ENCODE peak calls at places on chromosomes 5 and 9, in nine cellular contexts. M is tibial nerve, R is IMR-90, X is A549, K is sigmoid colon, I is H1, O is stomach, E is ovary, V is heart left ventricle. N is an unnamed sample.

GRCh38 chr5:366541-367357 is 45.2 kb downstream of the AHRR start:
- DNase-seq in M (no peak), R (no peak), X (no peak), K (no peak), I (peak), O (no peak), E (no peak), V (no peak), N (no peak)

GRCh38 chr5:112636751-112637150 is 100.9 kb upstream of the APC start:
- DNase-seq in M (no peak), R (no peak), X (no peak), K (no peak), I (no peak), O (no peak), E (no peak), V (no peak), N (no peak)

GRCh38 chr9:113446323-113446740 is 17.2 kb upstream of the RGS3 start:
- DNase-seq in M (no peak), R (peak), X (peak), K (no peak), I (no peak), O (no peak), E (no peak), V (no peak), N (no peak)

GRCh38 chr9:125896964-125897363 is 149.8 kb downstream of the PBX3 start:
- DNase-seq in M (no peak), R (no peak), X (no peak), K (no peak), I (no peak), O (no peak), E (no peak), V (no peak), N (no peak)

GRCh38 chr9:97419315-97419867 is 7.5 kb downstream of the TDRD7 start:
- DNase-seq in M (no peak), R (peak), X (no peak), K (no peak), I (no peak), O (no peak), E (no peak), V (no peak), N (no peak)

GRCh38 chr5:73777192-73777591 is 151.2 kb downstream of the ARHGEF28 start:
- DNase-seq in M (no peak), R (peak), X (no peak), K (no peak), I (no peak), O (no peak), E (no peak), V (no peak), N (no peak)

GRCh38 chr5:140186155-140186753 is 11.3 kb downstream of the CYSTM1 start:
- DNase-seq in M (no peak), R (no peak), X (no peak), K (no peak), I (no peak), O (no peak), E (no peak), V (no peak), N (no peak)

GRCh38 chr9:110864011-110864410 is 174.3 kb downstream of the LPAR1 start:
- DNase-seq in M (no peak), R (no peak), X (no peak), K (no peak), I (no peak), O (no peak), E (no peak), V (no peak), N (no peak)

GRCh38 chr5:143355710-143356109 is 47.8 kb downstream of the NR3C1 start:
- DNase-seq in M (peak), R (peak), X (peak), K (peak), I (no peak), O (peak), E (peak), V (peak), N (peak)

GRCh38 chr5:87020099-87020934 is 247.4 kb upstream of the RASA1 start:
- DNase-seq in M (no peak), R (peak), X (no peak), K (no peak), I (no peak), O (no peak), E (no peak), V (peak), N (no peak)

GRCh38 chr9:93761822-93762221 is 185.4 kb downstream of the PHF2 start:
- DNase-seq in M (no peak), R (no peak), X (no peak), K (no peak), I (no peak), O (no peak), E (no peak), V (no peak), N (no peak)

GRCh38 chr5:74327339-74327685 is 313.2 kb downstream of the ENC1 start:
- DNase-seq in M (no peak), R (no peak), X (no peak), K (no peak), I (no peak), O (no peak), E (no peak), V (no peak), N (no peak)

GRCh38 chr5:178540526-178540925 is 49.7 kb downstream of the COL23A1 start:
- DNase-seq in M (no peak), R (no peak), X (no peak), K (no peak), I (no peak), O (no peak), E (no peak), V (no peak), N (no peak)

GRCh38 chr5:124652514-124652819 is 94.0 kb downstream of the ZNF608 start:
- DNase-seq in M (no peak), R (no peak), X (no peak), K (no peak), I (no peak), O (no peak), E (no peak), V (no peak), N (no peak)

GRCh38 chr5:28766565-28767158 is 1728.3 kb upstream of the CDH9 start:
- DNase-seq in M (no peak), R (peak), X (peak), K (no peak), I (no peak), O (no peak), E (no peak), V (no peak), N (no peak)

GRCh38 chr5:34657550-34657921 is 1.4 kb downstream of the RAI14 start:
- DNase-seq in M (no peak), R (peak), X (peak), K (peak), I (no peak), O (no peak), E (peak), V (no peak), N (peak)

GRCh38 chr5:43066799-43067741 is 27.0 kb upstream of the ANXA2R start:
- DNase-seq in M (peak), R (peak), X (peak), K (peak), I (peak), O (peak), E (peak), V (peak), N (peak)
- TF ChIP-seq POLR2A in M (peak), R (peak), X (no peak), K (peak), I (peak), O (no peak), E (peak), V (no peak), N (peak)

DNA sequence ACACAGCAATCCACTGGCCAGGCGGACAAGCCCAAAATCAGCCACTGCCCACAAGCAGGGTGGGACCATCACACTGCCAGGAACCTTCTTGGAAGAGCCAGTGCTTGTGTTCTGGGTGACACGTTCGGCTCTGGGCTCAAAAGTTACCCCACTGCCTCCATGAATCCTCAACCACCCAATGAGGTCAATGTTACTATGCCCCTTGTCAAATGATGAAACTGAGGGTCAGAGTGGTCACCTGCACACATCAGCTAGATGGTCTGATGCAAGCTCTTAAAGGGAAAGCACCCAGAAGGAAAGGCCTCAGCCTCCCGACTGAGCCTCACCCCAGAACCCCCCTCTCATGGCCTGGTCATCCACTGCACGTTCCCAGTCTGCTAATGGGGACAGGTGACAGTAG is 114.8 kb downstream of the VAV2 start:
- DNase-seq in M (no peak), R (no peak), X (no peak), K (no peak), I (no peak), O (no peak), E (no peak), V (no peak), N (no peak)
- H3K27ac ChIP-seq in M (no peak), R (no peak), X (peak), K (no peak), I (no peak), O (no peak), E (no peak), V (no peak), N (peak)

GRCh38 chr9:90801507-90802289 is at the start of gene SYK:
- DNase-seq in M (no peak), R (no peak), X (no peak), K (peak), I (peak), O (peak), E (no peak), V (peak), N (peak)

GRCh38 chr9:90802534-90802933 is 915 bp downstream of the SYK start:
- DNase-seq in M (no peak), R (no peak), X (no peak), K (no peak), I (no peak), O (no peak), E (no peak), V (no peak), N (no peak)

GRCh38 chr9:90803860-90804593 is 2.4 kb downstream of the SYK start:
- DNase-seq in M (no peak), R (no peak), X (no peak), K (no peak), I (no peak), O (no peak), E (no peak), V (no peak), N (no peak)

GRCh38 chr9:90799271-90799860 is 2.3 kb upstream of the SYK start:
- DNase-seq in M (no peak), R (no peak), X (no peak), K (no peak), I (no peak), O (no peak), E (no peak), V (no peak), N (no peak)

DNA sequence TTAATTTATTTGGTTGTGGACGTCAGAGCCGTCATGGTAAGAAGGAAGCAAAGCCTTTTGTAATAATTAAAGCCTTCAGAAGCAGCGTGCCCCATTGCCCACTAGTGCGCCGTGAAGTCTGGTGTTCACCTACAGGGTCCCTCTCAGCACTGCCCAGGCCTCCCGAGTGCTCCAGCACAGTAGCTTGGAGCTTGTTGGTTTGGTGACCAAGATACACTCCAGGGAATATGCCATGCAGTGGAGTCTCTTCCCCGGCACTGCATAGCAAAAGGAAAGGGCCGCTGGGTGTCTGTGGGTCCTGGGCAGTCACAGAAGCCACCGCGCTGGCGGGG is 478 bp upstream of the SYK start:
- DNase-seq in M (no peak), R (no peak), X (no peak), K (no peak), I (no peak), O (no peak), E (no peak), V (no peak), N (no peak)
- H3K4me3 ChIP-seq in M (no peak), R (no peak), X (peak), K (peak), I (peak), O (peak), E (peak), V (peak), N (no peak)

GRCh38 chr9:114929166-114929565 is 1.2 kb downstream of the TNFSF8 start:
- DNase-seq in M (no peak), R (no peak), X (no peak), K (no peak), I (no peak), O (no peak), E (no peak), V (no peak), N (no peak)
- TF ChIP-seq POLR2A in M (no peak), R (no peak), X (no peak), K (no peak), I (no peak), O (no peak), E (no peak), V (no peak), N (peak)

GRCh38 chr5:32680183-32680582 is 30.9 kb upstream of the NPR3 start:
- DNase-seq in M (no peak), R (no peak), X (no peak), K (no peak), I (no peak), O (no peak), E (no peak), V (no peak), N (no peak)
- H3K27ac ChIP-seq in M (no peak), R (no peak), X (no peak), K (no peak), I (no peak), O (no peak), E (no peak), V (no peak), N (no peak)

GRCh38 chr9:123832176-123832575 is 97.8 kb downstream of the DENND1A start:
- DNase-seq in M (no peak), R (no peak), X (no peak), K (no peak), I (no peak), O (no peak), E (no peak), V (no peak), N (no peak)

GRCh38 chr9:123835821-123836220 is 94.1 kb downstream of the DENND1A start:
- DNase-seq in M (no peak), R (no peak), X (no peak), K (no peak), I (no peak), O (no peak), E (no peak), V (no peak), N (no peak)

GRCh38 chr9:123832858-123833257 is 97.1 kb downstream of the DENND1A start:
- DNase-seq in M (no peak), R (no peak), X (no peak), K (no peak), I (no peak), O (no peak), E (no peak), V (no peak), N (no peak)

GRCh38 chr9:123834218-123834906 is 95.6 kb downstream of the DENND1A start:
- DNase-seq in M (no peak), R (peak), X (no peak), K (no peak), I (no peak), O (no peak), E (no peak), V (no peak), N (no peak)

DNA sequence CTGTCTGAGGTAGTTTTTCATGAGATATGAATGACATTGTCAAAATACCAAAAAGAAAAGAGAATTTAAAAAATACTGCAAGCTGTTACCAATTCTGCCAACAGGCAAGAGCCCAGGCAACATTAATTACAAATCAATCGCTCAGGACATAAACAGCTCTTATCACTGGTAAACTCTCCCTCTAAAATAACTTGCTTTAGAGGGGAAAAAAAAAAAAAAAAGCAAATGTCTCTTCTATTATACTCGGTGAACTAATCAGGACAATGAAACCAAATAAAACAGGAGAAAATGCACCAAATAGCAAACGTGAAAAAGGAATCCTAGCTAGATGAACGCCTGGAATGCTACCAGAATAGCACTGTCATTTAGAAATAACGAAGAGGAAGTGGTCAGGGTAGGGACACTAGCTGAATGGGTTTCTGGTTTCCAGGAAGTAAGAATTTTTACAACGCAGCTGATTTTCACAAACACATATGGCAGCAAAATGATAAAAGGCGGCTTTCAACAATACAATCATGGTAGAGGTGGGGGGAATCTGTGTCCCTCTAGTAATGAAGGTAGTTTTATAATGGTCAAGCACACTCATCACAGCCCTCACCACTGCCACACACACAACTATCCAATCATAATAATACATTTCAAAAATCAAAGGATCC is 94.9 kb downstream of the DENND1A start:
- DNase-seq in M (no peak), R (peak), X (no peak), K (no peak), I (no peak), O (no peak), E (no peak), V (no peak), N (no peak)
- H3K4me3 ChIP-seq in M (no peak), R (peak), X (no peak), K (no peak), I (no peak), O (no peak), E (no peak), V (no peak), N (no peak)

DNA sequence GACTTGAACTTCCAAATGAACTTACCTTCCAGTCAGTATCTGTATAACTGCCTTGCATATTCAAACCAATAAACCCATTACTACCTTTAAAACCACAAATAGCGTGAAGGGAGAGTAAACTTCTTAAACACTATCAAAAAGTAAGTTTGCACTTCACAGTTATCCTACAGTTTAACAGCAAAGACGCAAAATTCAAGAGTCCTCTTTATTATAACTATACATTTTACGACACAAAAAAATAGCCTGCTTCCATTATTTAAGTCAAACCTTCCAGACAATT is 1.8 kb downstream of the PTBP3 start:
- DNase-seq in M (no peak), R (no peak), X (no peak), K (no peak), I (no peak), O (no peak), E (no peak), V (no peak), N (no peak)
- TF ChIP-seq POLR2A in M (no peak), R (no peak), X (no peak), K (no peak), I (no peak), O (no peak), E (no peak), V (no peak), N (no peak)

N was measured in right lobe of liver.